ENCODE peak calls at places on chromosome 9, in six cellular contexts. X is Peyer's patch, G is H1, D is HepG2, H is sigmoid colon, W is ovary. F is an unnamed sample.

GRCh38 chr9:125749951-125750655 is 2.9 kb downstream of the PBX3 start:
- DNase-seq in X (no peak), G (no peak), D (peak; percentile 62), H (no peak), W (no peak), F (no peak)

GRCh38 chr9:96183751-96184150 is 118.2 kb downstream of the HSD17B3 start:
- DNase-seq in X (no peak), G (no peak), D (no peak), H (peak; percentile 21), W (no peak), F (no peak)

GRCh38 chr9:131657031-131657377 is 82.9 kb downstream of the RAPGEF1 start:
- DNase-seq in X (no peak), G (no peak), D (no peak), H (no peak), W (no peak), F (no peak)

GRCh38 chr9:80435591-80435990 is 863.8 kb downstream of the TLE4 start:
- DNase-seq in X (no peak), G (no peak), D (no peak), H (no peak), W (no peak), F (no peak)

GRCh38 chr9:104914458-104914857 is 13.5 kb downstream of the ABCA1 start:
- DNase-seq in X (no peak), G (no peak), D (no peak), H (no peak), W (no peak), F (no peak)

GRCh38 chr9:89357331-89358197 is 39.3 kb downstream of the SECISBP2 start:
- DNase-seq in X (no peak), G (no peak), D (peak; percentile 85), H (no peak), W (no peak), F (no peak)

GRCh38 chr9:125850231-125850630 is 103.1 kb downstream of the PBX3 start:
- DNase-seq in X (no peak), G (no peak), D (no peak), H (no peak), W (no peak), F (no peak)

GRCh38 chr9:133115604-133116345 is 5.3 kb downstream of the RALGDS start:
- DNase-seq in X (peak; percentile 33), G (no peak), D (no peak), H (peak; percentile 70), W (no peak), F (peak; percentile 78)

GRCh38 chr9:116870566-116870965 is 183.5 kb downstream of the TRIM32 start:
- DNase-seq in X (no peak), G (peak; percentile 46), D (peak; percentile 2), H (no peak), W (no peak), F (no peak)

GRCh38 chr9:133112361-133113026 is 8.5 kb downstream of the RALGDS start:
- DNase-seq in X (peak; percentile 77), G (no peak), D (no peak), H (peak; percentile 83), W (no peak), F (peak; percentile 90)

GRCh38 chr9:127583605-127584053 is 28.4 kb upstream of the STXBP1 start:
- DNase-seq in X (no peak), G (no peak), D (no peak), H (no peak), W (no peak), F (no peak)

GRCh38 chr9:127580371-127580770 is 31.7 kb upstream of the STXBP1 start:
- DNase-seq in X (no peak), G (no peak), D (no peak), H (no peak), W (no peak), F (no peak)

GRCh38 chr9:127578627-127578951 is 33.5 kb upstream of the STXBP1 start:
- DNase-seq in X (no peak), G (no peak), D (no peak), H (no peak), W (no peak), F (no peak)

GRCh38 chr9:127578952-127579853 is 32.9 kb upstream of the STXBP1 start:
- DNase-seq in X (peak; percentile 43), G (no peak), D (peak; percentile 86), H (peak; percentile 95), W (peak; percentile 85), F (peak; percentile 90)

DNA sequence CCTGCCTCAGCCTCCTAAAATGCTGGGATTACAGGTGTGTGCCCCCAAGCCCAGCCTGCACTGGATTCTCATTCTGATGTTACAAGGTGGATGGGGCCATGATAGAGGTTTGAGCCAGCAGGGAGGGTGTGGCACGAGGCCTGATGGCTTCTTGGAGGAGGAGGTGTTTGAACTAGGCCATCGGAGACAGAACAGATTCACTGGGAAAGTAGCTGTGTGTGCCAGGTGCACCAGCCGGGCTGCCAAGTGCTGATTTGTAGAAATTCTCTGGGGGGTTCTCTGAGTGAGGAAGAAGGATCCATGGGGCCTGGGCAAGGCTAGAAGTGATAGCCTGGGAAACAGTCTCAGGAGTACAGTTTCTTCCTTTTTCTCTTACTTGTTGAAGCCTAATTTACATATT is 31.2 kb upstream of the STXBP1 start:
- DNase-seq in X (no peak), G (no peak), D (no peak), H (no peak), W (no peak), F (no peak)
- H3K27ac ChIP-seq in X (no peak overlapping the region), G (no peak overlapping the region), D (no peak overlapping the region), H (peak overlapping the region; percentile 95), W (no peak overlapping the region), F (no peak overlapping the region)

GRCh38 chr9:21031091-21031817 is at the start of gene HACD4:
- DNase-seq in X (peak; percentile 64), G (peak; percentile 78), D (no peak), H (peak; percentile 78), W (peak; percentile 74), F (peak; percentile 94)
- TF ChIP-seq POLR2A in X (no peak), G (no peak), D (no peak), H (no peak), W (no peak), F (no peak)

GRCh38 chr9:92066131-92066530 is 49.1 kb downstream of the SPTLC1 start:
- DNase-seq in X (no peak), G (no peak), D (no peak), H (no peak), W (peak; percentile 78), F (no peak)
- H3K36me3 ChIP-seq in X (no peaks in the 10 kb centered on the region), G (peaks cover 3% of the 10 kb centered on the region), D (peaks cover 16% of the 10 kb centered on the region), H (peaks cover 30% of the 10 kb centered on the region), W (no peaks in the 10 kb centered on the region), F (peaks cover 5% of the 10 kb centered on the region)

GRCh38 chr9:35932732-35933131 is 23.4 kb downstream of the SPAAR start:
- DNase-seq in X (no peak), G (no peak), D (no peak), H (no peak), W (no peak), F (no peak)

GRCh38 chr9:35937227-35937626 is 20.7 kb downstream of the OR2S2 start:
- DNase-seq in X (no peak), G (no peak), D (no peak), H (no peak), W (no peak), F (no peak)

GRCh38 chr9:35935755-35936509 is 22.0 kb downstream of the OR2S2 start:
- DNase-seq in X (no peak), G (no peak), D (no peak), H (no peak), W (no peak), F (no peak)

GRCh38 chr9:35933525-35934067 is 24.3 kb downstream of the SPAAR start:
- DNase-seq in X (no peak), G (no peak), D (no peak), H (no peak), W (no peak), F (no peak)

DNA sequence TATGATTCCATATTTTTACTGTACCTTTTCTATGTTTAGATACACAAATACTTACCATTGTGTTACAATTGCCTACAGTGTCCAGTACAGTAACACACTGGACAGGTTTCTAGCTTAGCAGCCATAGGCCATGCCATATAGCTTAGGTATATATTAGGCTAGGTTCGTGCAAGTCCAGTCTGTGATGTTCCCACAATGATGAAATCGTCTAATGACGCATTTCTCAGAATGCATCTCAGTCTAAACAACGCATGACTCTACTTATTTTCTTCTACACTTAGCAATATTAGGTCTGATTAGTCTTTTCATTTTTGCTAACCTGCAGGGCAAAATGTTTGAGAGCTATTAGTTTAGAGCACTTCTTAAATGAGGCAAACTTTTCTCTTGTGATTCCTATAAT is 22.7 kb downstream of the OR2S2 start:
- DNase-seq in X (no peak), G (no peak), D (no peak), H (no peak), W (no peak), F (no peak)
- H3K27ac ChIP-seq in X (no peak overlapping the region), G (no peak overlapping the region), D (no peak overlapping the region), H (no peak overlapping the region), W (no peak overlapping the region), F (no peak overlapping the region)

GRCh38 chr9:137042751-137043727 is 2.9 kb downstream of the NPDC1 start:
- DNase-seq in X (no peak), G (no peak), D (no peak), H (no peak), W (no peak), F (no peak)

GRCh38 chr9:137045294-137046093 is 483 bp downstream of the NPDC1 start:
- DNase-seq in X (no peak), G (peak; percentile 75), D (no peak), H (no peak), W (peak; percentile 54), F (no peak)

GRCh38 chr9:137044042-137044441 is 1.9 kb downstream of the NPDC1 start:
- DNase-seq in X (no peak), G (no peak), D (no peak), H (no peak), W (no peak), F (no peak)

GRCh38 chr9:137046094-137046787 is at the start of gene NPDC1:
- DNase-seq in X (peak; percentile 73), G (peak; percentile 99), D (peak; percentile 71), H (peak; percentile 87), W (peak; percentile 82), F (peak; percentile 93)

GRCh38 chr9:137044502-137045177 is 1.3 kb downstream of the NPDC1 start:
- DNase-seq in X (no peak), G (no peak), D (no peak), H (no peak), W (no peak), F (no peak)
- TF ChIP-seq POLR2A in X (peak; percentile 20), G (no peak), D (no peak), H (no peak), W (no peak), F (no peak)

GRCh38 chr9:108903437-108904103 is 30.4 kb downstream of the ELP1 start:
- DNase-seq in X (no peak), G (no peak), D (no peak), H (no peak), W (no peak), F (no peak)

GRCh38 chr9:108904161-108904560 is 29.8 kb downstream of the ELP1 start:
- DNase-seq in X (no peak), G (no peak), D (no peak), H (no peak), W (no peak), F (no peak)
- H3K36me3 ChIP-seq in X (no peaks in the 10 kb centered on the region), G (peaks cover 12% of the 10 kb centered on the region), D (peaks cover 22% of the 10 kb centered on the region), H (peaks cover 58% of the 10 kb centered on the region), W (no peaks in the 10 kb centered on the region), F (peaks cover 88% of the 10 kb centered on the region)

GRCh38 chr9:70675868-70676370 is 261.5 kb upstream of the KLF9 start:
- DNase-seq in X (no peak), G (no peak), D (no peak), H (no peak), W (no peak), F (no peak)
- H3K27ac ChIP-seq in X (no peak overlapping the region), G (no peak overlapping the region), D (no peak overlapping the region), H (no peak overlapping the region), W (peak overlapping the region; percentile 77), F (no peak overlapping the region)

GRCh38 chr9:121192959-121193645 is 8.6 kb downstream of the RAB14 start:
- DNase-seq in X (no peak), G (no peak), D (no peak), H (no peak), W (no peak), F (no peak)
- TF ChIP-seq POLR2A in X (no peak), G (no peak), D (no peak), H (no peak), W (no peak), F (no peak)

F was measured in spleen.